ENCODE peak calls at places on chromosomes 11 and 22, in four cellular contexts. Z is mesenteric fat pad; P is activated CD4-positive, alpha-beta T cell treated with anti-CD3 and anti-CD28 coated beads, Interleukin-2, amount 50 U/mL, for 48 hours; S is SK-N-SH. M is an unnamed sample.
A peak's percentile ranks its signal among the peaks of the same experiment; 100 is the strongest.

GRCh38 chr11:47327025-47327424 is 25.5 kb downstream of the MYBPC3 start:
- DNase-seq in P (no peak), Z (no peak), S (peak; percentile 21), M (no peak)

GRCh38 chr11:69791266-69791665 is 16.1 kb upstream of the FGF4 start:
- DNase-seq in S (no peak), P (no peak), Z (no peak), M (no peak)

GRCh38 chr11:128522943-128523518 is 64.3 kb downstream of the ETS1 start:
- DNase-seq in S (no peak), P (peak; percentile 67), Z (no peak), M (no peak)

GRCh38 chr22:22948651-22949611 is 61.3 kb downstream of the IGLL5 start:
- DNase-seq in P (no peak), Z (peak; percentile 72), S (no peak), M (no peak)

GRCh38 chr22:46044718-46045458 is 67.9 kb upstream of the WNT7B start:
- DNase-seq in P (no peak), S (no peak), Z (peak; percentile 75), M (no peak)

GRCh38 chr11:16776716-16777115 is 38.3 kb downstream of the C11orf58 start:
- DNase-seq in Z (peak; percentile 89), S (no peak), P (no peak), M (no peak)

GRCh38 chr11:101296896-101297295 is 167.3 kb upstream of the PGR start:
- DNase-seq in P (no peak), Z (no peak), S (no peak), M (no peak)

GRCh38 chr11:21556936-21557335 is 635.9 kb upstream of the ANO5 start:
- DNase-seq in P (no peak), Z (no peak), S (peak; percentile 6), M (no peak)

GRCh38 chr11:126115253-126115540 is 52.5 kb upstream of the CDON start:
- DNase-seq in Z (no peak), S (peak; percentile 84), P (no peak), M (no peak)

GRCh38 chr22:48315415-48316244 is 1512.0 kb downstream of the BRD1 start:
- DNase-seq in S (no peak), Z (peak; percentile 83), P (no peak), M (no peak)

GRCh38 chr11:122910775-122911174 is 28.2 kb downstream of the JHY start:
- DNase-seq in Z (no peak), S (peak; percentile 30), P (no peak), M (peak; percentile 51)

GRCh38 chr22:46738961-46739870 is 1.2 kb upstream of the CERK start:
- DNase-seq in Z (no peak), S (no peak), P (peak; percentile 64), M (peak; percentile 61)

GRCh38 chr22:37457093-37457893 is 28.9 kb downstream of the MFNG start:
- DNase-seq in Z (no peak), P (peak; percentile 93), S (peak; percentile 85), M (peak; percentile 92)

GRCh38 chr11:70500076-70500847 is 101.9 kb downstream of the CTTN start:
- DNase-seq in P (no peak), S (no peak), Z (no peak), M (no peak)